ENCODE peak calls at places on chromosomes 7 and 10, in nine cellular contexts. P is left ventricle myocardium inferior, G is myocyte, R is cardiac muscle cell, O is H4, I is HuH-7.5, L is nephron progenitor cell, A is stromal cell of bone marrow, V is aorta. Q is an unnamed sample.

GRCh38 chr10:123906884-123907652 is 15.5 kb upstream of the CPXM2 start:
- DNase-seq in L (no peak), I (no peak), G (no peak), A (no peak), V (no peak), O (peak), R (peak), P (no peak), Q (no peak)

GRCh38 chr10:35400600-35401268 is 64.4 kb downstream of the CCNY start:
- DNase-seq in V (no peak), A (peak), R (no peak), L (no peak), O (no peak), I (no peak), G (no peak), P (no peak), Q (no peak)

GRCh38 chr10:79438021-79438698 is 7.3 kb downstream of the ZCCHC24 start:
- DNase-seq in I (no peak), O (no peak), A (no peak), P (no peak), G (no peak), V (no peak), L (no peak), R (no peak), Q (no peak)

GRCh38 chr7:102845351-102845750 is 67.4 kb upstream of the LRRC17 start:
- DNase-seq in P (no peak), G (no peak), V (no peak), R (no peak), A (no peak), L (no peak), O (no peak), I (no peak), Q (no peak)

GRCh38 chr7:80918406-80918805 is 445 bp downstream of the SEMA3C start:
- DNase-seq in P (no peak), V (no peak), L (peak), O (no peak), I (no peak), G (peak), R (peak), A (no peak), Q (peak)

GRCh38 chr7:156725982-156726381 is 85.4 kb downstream of the RNF32 start:
- DNase-seq in O (no peak), P (no peak), I (no peak), L (no peak), G (peak), R (no peak), V (no peak), A (no peak), Q (no peak)

GRCh38 chr10:92066386-92066785 is 142.8 kb downstream of the BTAF1 start:
- DNase-seq in G (no peak), A (no peak), R (no peak), V (no peak), L (no peak), P (no peak), I (no peak), O (no peak), Q (no peak)

GRCh38 chr10:14878266-14879054 is at the start of gene SUV39H2:
- DNase-seq in V (peak), L (peak), G (peak), O (peak), R (peak), I (peak), A (peak), P (peak), Q (peak)

GRCh38 chr10:124385627-124386185 is 33.0 kb downstream of the OAT start:
- DNase-seq in I (no peak), O (no peak), G (no peak), A (no peak), R (no peak), P (no peak), L (no peak), V (no peak), Q (no peak)

GRCh38 chr10:123147635-123148413 is at the start of gene HMX2:
- DNase-seq in L (peak), P (no peak), I (no peak), O (no peak), A (no peak), G (no peak), V (no peak), R (peak), Q (no peak)

GRCh38 chr7:155517452-155517851 is 28.9 kb downstream of the CNPY1 start:
- DNase-seq in G (no peak), V (no peak), P (no peak), L (no peak), R (no peak), A (no peak), O (no peak), I (no peak), Q (no peak)

GRCh38 chr10:5888352-5888751 is 1.3 kb downstream of the ANKRD16 start:
- DNase-seq in V (no peak), I (no peak), L (no peak), P (no peak), G (no peak), A (no peak), O (no peak), R (no peak), Q (no peak)

GRCh38 chr7:5591547-5591899 is 167.9 kb upstream of the TNRC18 start:
- DNase-seq in G (peak), L (peak), I (no peak), O (peak), V (peak), A (no peak), P (no peak), R (peak), Q (peak)

GRCh38 chr10:33134011-33134751 is 176.2 kb upstream of the ITGB1 start:
- DNase-seq in L (no peak), V (peak), R (no peak), A (peak), P (no peak), I (no peak), G (peak), O (peak), Q (no peak)

GRCh38 chr7:105849122-105849855 is 27.1 kb downstream of the ATXN7L1 start:
- DNase-seq in V (no peak), R (no peak), A (no peak), P (no peak), O (no peak), G (peak), L (no peak), I (no peak), Q (peak)

GRCh38 chr7:150307904-150308303 is 15.3 kb upstream of the LRRC61 start:
- DNase-seq in A (no peak), G (no peak), P (no peak), L (no peak), V (no peak), R (no peak), I (no peak), O (no peak), Q (no peak)

GRCh38 chr10:54091237-54091636 is 709.8 kb downstream of the PCDH15 start:
- DNase-seq in L (no peak), V (no peak), A (no peak), G (no peak), R (peak), I (no peak), O (no peak), P (no peak), Q (no peak)

GRCh38 chr7:116316838-116317612 is 106.7 kb downstream of the TES start:
- DNase-seq in L (no peak), A (peak), V (peak), G (peak), I (no peak), P (peak), R (no peak), O (peak), Q (peak)

GRCh38 chr7:30467275-30467674 is 11.3 kb downstream of the NOD1 start:
- DNase-seq in P (no peak), G (no peak), A (no peak), L (no peak), V (no peak), I (no peak), R (no peak), O (no peak), Q (no peak)

GRCh38 chr7:137475966-137476365 is 132.4 kb upstream of the PTN start:
- DNase-seq in I (no peak), A (no peak), G (peak), L (no peak), O (no peak), P (no peak), V (no peak), R (no peak), Q (no peak)

GRCh38 chr10:43390791-43391190 is 18.2 kb downstream of the HNRNPF start:
- DNase-seq in L (peak), V (peak), I (no peak), R (peak), A (no peak), P (no peak), O (no peak), G (peak), Q (no peak)

GRCh38 chr10:92434385-92434784 is 139.5 kb downstream of the IDE start:
- DNase-seq in R (no peak), A (no peak), L (no peak), O (no peak), V (no peak), P (no peak), G (no peak), I (no peak), Q (no peak)

GRCh38 chr10:114905450-114905849 is 32.5 kb upstream of the TRUB1 start:
- DNase-seq in A (peak), V (no peak), R (no peak), O (no peak), L (no peak), I (no peak), P (no peak), G (peak), Q (no peak)

GRCh38 chr10:124156524-124157225 is 63.3 kb upstream of the CHST15 start:
- DNase-seq in R (no peak), O (no peak), I (no peak), A (no peak), L (peak), P (peak), G (no peak), V (peak), Q (no peak)

GRCh38 chr7:134450296-134451000 is 8.5 kb downstream of the AKR1B1 start:
- DNase-seq in G (peak), L (no peak), P (no peak), A (no peak), R (no peak), I (no peak), V (no peak), O (no peak), Q (no peak)